ENCODE peak calls at places on chromosomes 6 and 20, in ten cellular contexts. Y is HL-60, K is kidney, O is brain microvascular endothelial cell, S is heart right ventricle, L is cardiac muscle cell, D is stomach, H is MCF 10A, N is prostate gland, I is right lobe of liver. J is an unnamed sample.

GRCh38 chr20:18715564-18715963 is 98.0 kb upstream of the SCP2D1 start:
- DNase-seq in Y (no peak), K (no peak), O (no peak), S (no peak), L (no peak), D (no peak), H (no peak), N (no peak), I (no peak), J (no peak)

GRCh38 chr6:46407785-46408530 is 83.3 kb downstream of the RCAN2 start:
- DNase-seq in Y (no peak), K (no peak), O (no peak), S (no peak), L (no peak), D (no peak), H (no peak), N (no peak), I (no peak), J (no peak)

GRCh38 chr6:14664616-14665315 is 547.2 kb downstream of the CD83 start:
- DNase-seq in Y (no peak), K (no peak), O (no peak), S (no peak), L (no peak), D (no peak), H (no peak), N (no peak), I (no peak), J (no peak)

GRCh38 chr6:54361188-54361587 is 52.9 kb downstream of the TINAG start:
- DNase-seq in Y (no peak), K (no peak), O (no peak), S (no peak), L (no peak), D (no peak), H (no peak), N (no peak), I (no peak), J (no peak)

GRCh38 chr6:16769131-16769985 is 8.1 kb upstream of the ATXN1 start:
- DNase-seq in Y (peak; percentile 86), K (no peak), O (peak; percentile 96), S (peak; percentile 66), L (peak; percentile 9), D (peak; percentile 44), H (peak; percentile 98), N (peak; percentile 39), I (no peak), J (peak; percentile 79)

GRCh38 chr6:143321687-143322086 is 128.8 kb downstream of the ADAT2 start:
- DNase-seq in Y (no peak), K (no peak), O (no peak), S (no peak), L (no peak), D (no peak), H (no peak), N (no peak), I (no peak), J (no peak)

GRCh38 chr6:109325400-109325801 is 56.9 kb downstream of the CD164 start:
- DNase-seq in Y (peak; percentile 57), K (no peak), O (no peak), S (no peak), L (no peak), D (no peak), H (no peak), N (no peak), I (no peak), J (no peak)

GRCh38 chr6:78570044-78570443 is 297.3 kb upstream of the IRAK1BP1 start:
- DNase-seq in Y (no peak), K (no peak), O (no peak), S (no peak), L (no peak), D (no peak), H (no peak), N (no peak), I (no peak), J (no peak)

GRCh38 chr6:162736933-162737332 is 9.2 kb downstream of the PACRG start:
- DNase-seq in Y (no peak), K (no peak), O (no peak), S (no peak), L (no peak), D (no peak), H (peak; percentile 10), N (no peak), I (no peak), J (peak; percentile 16)
- TF ChIP-seq CTCF in Y (no peak), K (peak; percentile 20), O (peak; percentile 22), S (peak; percentile 24), L (no peak), D (no peak), H (no peak), N (peak; percentile 20), I (peak; percentile 56), J (no peak)

DNA sequence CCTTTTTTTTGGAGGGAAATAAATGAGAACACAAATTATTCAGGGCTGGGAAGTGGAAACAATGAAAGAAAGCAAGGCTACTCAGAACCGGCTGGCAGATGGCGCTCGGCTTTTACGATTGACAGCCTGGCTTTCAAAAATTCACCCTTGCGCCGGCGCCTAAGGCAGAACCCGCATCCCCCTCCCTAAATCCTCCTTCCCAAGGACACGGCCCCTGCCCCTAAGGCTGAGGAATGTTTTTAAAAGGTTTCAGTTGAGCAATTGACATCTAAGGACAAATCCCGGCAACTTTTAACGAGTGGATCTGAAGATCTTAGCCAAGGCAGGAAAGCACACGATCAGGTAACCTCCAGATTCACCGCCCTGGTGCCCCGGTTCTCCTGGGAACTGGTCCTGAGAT is 16.3 kb downstream of the GNAS start:
- DNase-seq in Y (no peak), K (no peak), O (no peak), S (no peak), L (no peak), D (no peak), H (no peak), N (no peak), I (no peak), J (no peak)
- TF ChIP-seq CTCF in Y (peak; percentile 5), K (peak; percentile 35), O (peak; percentile 63), S (peak; percentile 10), L (peak; percentile 21), D (no peak), H (no peak), N (peak; percentile 18), I (no peak), J (no peak)

GRCh38 chr6:28769626-28770402 is 154.0 kb downstream of the TRIM27 start:
- DNase-seq in Y (no peak), K (no peak), O (peak; percentile 75), S (no peak), L (peak; percentile 50), D (no peak), H (peak; percentile 68), N (no peak), I (no peak), J (peak; percentile 65)
- TF ChIP-seq CTCF in Y (peak; percentile 2), K (no peak), O (peak; percentile 34), S (no peak), L (peak; percentile 17), D (no peak), H (peak; percentile 55), N (no peak), I (no peak), J (peak; percentile 34)

GRCh38 chr20:61744691-61745396 is 320.8 kb downstream of the TAF4 start:
- DNase-seq in Y (no peak), K (peak; percentile 30), O (peak; percentile 3), S (no peak), L (no peak), D (no peak), H (peak; percentile 5), N (no peak), I (peak; percentile 42), J (no peak)
- TF ChIP-seq CTCF in Y (no peak), K (no peak), O (no peak), S (no peak), L (no peak), D (no peak), H (no peak), N (no peak), I (no peak), J (no peak)

DNA sequence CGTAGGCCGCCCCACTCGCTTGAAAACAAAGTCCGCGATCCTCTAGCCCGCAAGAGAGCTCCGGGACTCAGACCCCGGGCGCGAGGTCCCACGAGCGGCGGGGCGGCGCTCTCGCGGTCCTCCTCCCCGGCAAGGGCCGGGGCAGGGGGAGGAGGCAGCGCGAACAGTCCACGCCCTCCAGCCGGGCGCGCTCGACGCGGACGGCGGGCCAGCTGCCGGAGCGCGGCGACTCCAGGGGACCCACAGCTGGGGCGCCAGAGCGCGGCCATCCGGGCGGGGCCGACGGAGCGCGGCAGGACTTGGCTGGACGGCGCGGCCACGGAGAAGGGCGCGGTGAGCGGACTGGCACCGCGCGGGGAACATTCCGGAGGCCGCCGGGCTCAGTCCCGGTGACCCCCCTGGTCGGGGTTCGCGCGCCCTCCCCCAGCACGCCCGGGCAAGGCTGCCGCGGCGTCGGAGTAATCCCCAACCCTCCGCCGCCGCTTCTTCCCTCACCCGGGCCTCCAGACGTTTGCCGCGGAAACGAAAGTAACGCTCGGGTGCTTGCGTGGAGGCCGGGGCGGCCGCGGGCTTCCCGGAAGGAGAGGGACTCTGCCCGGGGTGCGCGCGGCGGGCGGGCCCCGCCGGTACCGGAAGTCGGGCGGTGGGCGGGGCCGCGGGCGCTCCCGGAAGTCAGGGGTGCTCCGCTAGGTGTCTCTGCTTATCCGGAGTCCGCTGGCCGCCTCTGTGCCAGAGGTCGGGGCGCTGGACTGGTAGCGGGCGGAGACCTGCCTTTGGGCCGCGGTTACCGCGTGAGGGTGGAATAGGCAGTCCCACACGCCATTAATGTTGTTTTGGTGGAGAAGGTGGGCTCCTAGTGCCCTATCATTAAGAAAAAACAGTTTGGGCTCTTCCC is at the start of gene RIPK1:
- DNase-seq in Y (peak; percentile 79), K (peak; percentile 98), O (peak; percentile 78), S (peak; percentile 93), L (peak; percentile 93), D (peak; percentile 96), H (peak; percentile 88), N (peak; percentile 92), I (peak; percentile 97), J (peak; percentile 93)
- TF ChIP-seq CTCF in Y (peak; percentile 16), K (peak; percentile 34), O (peak; percentile 34), S (peak; percentile 24), L (peak; percentile 38), D (peak; percentile 28), H (no peak), N (peak; percentile 75), I (peak; percentile 57), J (no peak)

J was measured in Calu3.